ENCODE peak calls at places on chromosomes 1 and 21, in seven cellular contexts. One of them, this sample, is unnamed.

GRCh38 chr1:234608720-234609527 is 1.1 kb downstream of the IRF2BP2 start:
- DNase-seq in nephron progenitor cell: peak; percentile 56
- DNase-seq in omental fat pad: no peak
- DNase-seq in hippocampal formation: no peak
- DNase-seq in amniotic epithelial cell: peak; percentile 45
- DNase-seq in adrenal gland: peak; percentile 77
- DNase-seq in mesenchymal stem cell: peak; percentile 63
- DNase-seq in this sample: peak; percentile 42

GRCh38 chr1:63892632-63893395 is 119.0 kb downstream of the ROR1 start:
- DNase-seq in nephron progenitor cell: no peak
- DNase-seq in omental fat pad: no peak
- DNase-seq in hippocampal formation: peak; percentile 40
- DNase-seq in amniotic epithelial cell: no peak
- DNase-seq in adrenal gland: no peak
- DNase-seq in mesenchymal stem cell: peak; percentile 73
- DNase-seq in this sample: peak; percentile 78

GRCh38 chr1:116986531-116987255 is 14.9 kb upstream of the CD101 start:
- DNase-seq in nephron progenitor cell: no peak
- DNase-seq in omental fat pad: no peak
- DNase-seq in hippocampal formation: no peak
- DNase-seq in amniotic epithelial cell: no peak
- DNase-seq in adrenal gland: no peak
- DNase-seq in mesenchymal stem cell: no peak
- DNase-seq in this sample: peak; percentile 80

GRCh38 chr1:44168520-44169098 is 27.2 kb upstream of the KLF18 start:
- DNase-seq in nephron progenitor cell: no peak
- DNase-seq in omental fat pad: no peak
- DNase-seq in hippocampal formation: no peak
- DNase-seq in amniotic epithelial cell: no peak
- DNase-seq in adrenal gland: no peak
- DNase-seq in mesenchymal stem cell: no peak
- DNase-seq in this sample: no peak

GRCh38 chr1:244137725-244138124 is 86.6 kb downstream of the ZBTB18 start:
- DNase-seq in nephron progenitor cell: no peak
- DNase-seq in omental fat pad: no peak
- DNase-seq in hippocampal formation: no peak
- DNase-seq in amniotic epithelial cell: peak; percentile 61
- DNase-seq in adrenal gland: no peak
- DNase-seq in mesenchymal stem cell: peak; percentile 70
- DNase-seq in this sample: peak; percentile 15

GRCh38 chr1:38073926-38074677 is 27.5 kb upstream of the POU3F1 start:
- DNase-seq in nephron progenitor cell: no peak
- DNase-seq in omental fat pad: no peak
- DNase-seq in hippocampal formation: no peak
- DNase-seq in amniotic epithelial cell: no peak
- DNase-seq in adrenal gland: no peak
- DNase-seq in mesenchymal stem cell: no peak
- DNase-seq in this sample: no peak

GRCh38 chr1:25084407-25084806 is 147.9 kb downstream of the SYF2 start:
- DNase-seq in nephron progenitor cell: no peak
- DNase-seq in omental fat pad: no peak
- DNase-seq in hippocampal formation: no peak
- DNase-seq in amniotic epithelial cell: no peak
- DNase-seq in adrenal gland: no peak
- DNase-seq in mesenchymal stem cell: no peak
- DNase-seq in this sample: no peak

GRCh38 chr1:23420778-23421177 is 3.8 kb downstream of the TCEA3 start:
- DNase-seq in nephron progenitor cell: no peak
- DNase-seq in omental fat pad: no peak
- DNase-seq in hippocampal formation: no peak
- DNase-seq in amniotic epithelial cell: no peak
- DNase-seq in adrenal gland: no peak
- DNase-seq in mesenchymal stem cell: no peak
- DNase-seq in this sample: no peak

GRCh38 chr1:8816306-8816705 is 1.1 kb downstream of the RERE start:
- DNase-seq in nephron progenitor cell: no peak
- DNase-seq in omental fat pad: no peak
- DNase-seq in hippocampal formation: peak; percentile 62
- DNase-seq in amniotic epithelial cell: peak; percentile 54
- DNase-seq in adrenal gland: no peak
- DNase-seq in mesenchymal stem cell: peak; percentile 46
- DNase-seq in this sample: peak; percentile 23

GRCh38 chr1:173097001-173097400 is 46.3 kb upstream of the TNFSF18 start:
- DNase-seq in nephron progenitor cell: no peak
- DNase-seq in omental fat pad: no peak
- DNase-seq in hippocampal formation: no peak
- DNase-seq in amniotic epithelial cell: no peak
- DNase-seq in adrenal gland: no peak
- DNase-seq in mesenchymal stem cell: no peak
- DNase-seq in this sample: no peak

GRCh38 chr21:37357691-37358090 is 8.9 kb upstream of the DYRK1A start:
- DNase-seq in nephron progenitor cell: no peak
- DNase-seq in omental fat pad: no peak
- DNase-seq in hippocampal formation: no peak
- DNase-seq in amniotic epithelial cell: no peak
- DNase-seq in adrenal gland: no peak
- DNase-seq in mesenchymal stem cell: no peak
- DNase-seq in this sample: peak; percentile 24

GRCh38 chr1:41995441-41996130 is 76.9 kb upstream of the HIVEP3 start:
- DNase-seq in nephron progenitor cell: no peak
- DNase-seq in omental fat pad: no peak
- DNase-seq in hippocampal formation: no peak
- DNase-seq in amniotic epithelial cell: no peak
- DNase-seq in adrenal gland: no peak
- DNase-seq in mesenchymal stem cell: no peak
- DNase-seq in this sample: no peak

GRCh38 chr1:48761411-48761810 is 15.3 kb downstream of the BEND5 start:
- DNase-seq in nephron progenitor cell: no peak
- DNase-seq in omental fat pad: no peak
- DNase-seq in hippocampal formation: no peak
- DNase-seq in amniotic epithelial cell: peak; percentile 0
- DNase-seq in adrenal gland: no peak
- DNase-seq in mesenchymal stem cell: no peak
- DNase-seq in this sample: no peak

GRCh38 chr1:13992489-13993285 is 292.7 kb downstream of the PRDM2 start:
- DNase-seq in nephron progenitor cell: no peak
- DNase-seq in omental fat pad: no peak
- DNase-seq in hippocampal formation: no peak
- DNase-seq in amniotic epithelial cell: no peak
- DNase-seq in adrenal gland: no peak
- DNase-seq in mesenchymal stem cell: no peak
- DNase-seq in this sample: no peak

GRCh38 chr1:29556657-29557056 is 320.3 kb downstream of the PTPRU start:
- DNase-seq in nephron progenitor cell: no peak
- DNase-seq in omental fat pad: no peak
- DNase-seq in hippocampal formation: no peak
- DNase-seq in amniotic epithelial cell: no peak
- DNase-seq in adrenal gland: no peak
- DNase-seq in mesenchymal stem cell: no peak
- DNase-seq in this sample: no peak

GRCh38 chr1:26831546-26832248 is 5.2 kb downstream of the ZDHHC18 start:
- DNase-seq in nephron progenitor cell: no peak
- DNase-seq in omental fat pad: no peak
- DNase-seq in hippocampal formation: no peak
- DNase-seq in amniotic epithelial cell: peak; percentile 92
- DNase-seq in adrenal gland: no peak
- DNase-seq in mesenchymal stem cell: peak; percentile 85
- DNase-seq in this sample: no peak

GRCh38 chr1:209048961-209049669 is 534.4 kb upstream of the CAMK1G start:
- DNase-seq in nephron progenitor cell: no peak
- DNase-seq in omental fat pad: no peak
- DNase-seq in hippocampal formation: no peak
- DNase-seq in amniotic epithelial cell: peak; percentile 24
- DNase-seq in adrenal gland: no peak
- DNase-seq in mesenchymal stem cell: peak; percentile 13
- DNase-seq in this sample: no peak

GRCh38 chr1:203128691-203129500 is 1.4 kb downstream of the ADORA1 start:
- DNase-seq in nephron progenitor cell: no peak
- DNase-seq in omental fat pad: no peak
- DNase-seq in hippocampal formation: no peak
- DNase-seq in amniotic epithelial cell: no peak
- DNase-seq in adrenal gland: no peak
- DNase-seq in mesenchymal stem cell: no peak
- DNase-seq in this sample: no peak

GRCh38 chr21:14303731-14304488 is 79.0 kb downstream of the HSPA13 start:
- DNase-seq in nephron progenitor cell: no peak
- DNase-seq in omental fat pad: no peak
- DNase-seq in hippocampal formation: no peak
- DNase-seq in amniotic epithelial cell: no peak
- DNase-seq in adrenal gland: no peak
- DNase-seq in mesenchymal stem cell: no peak
- DNase-seq in this sample: no peak

GRCh38 chr1:17744666-17745563 is 10.2 kb upstream of the ACTL8 start:
- DNase-seq in nephron progenitor cell: no peak
- DNase-seq in omental fat pad: no peak
- DNase-seq in hippocampal formation: no peak
- DNase-seq in amniotic epithelial cell: no peak
- DNase-seq in adrenal gland: no peak
- DNase-seq in mesenchymal stem cell: no peak
- DNase-seq in this sample: no peak